ENCODE peak calls at places on chromosomes 4 and X, in eight cellular contexts. I, U, B, N, L, R, F and S are unnamed samples.

GRCh38 chrX:3345281-3346081 is 971 bp downstream of the MXRA5 start:
- ATAC-seq in L (no peak), I (no peak), N (no peak), F (peak; percentile 59), R (peak; percentile 66), U (peak; percentile 91), B (no peak), S (peak; percentile 35)

GRCh38 chr4:8940792-8941491 is 69.3 kb upstream of the HMX1 start:
- ATAC-seq in U (no peak), B (peak; percentile 91), R (peak; percentile 57), L (no peak), N (peak; percentile 99), I (no peak), F (no peak), S (no peak)

GRCh38 chr4:159219862-159220261 is 117.0 kb downstream of the RAPGEF2 start:
- ATAC-seq in N (no peak), U (no peak), I (no peak), B (no peak), F (no peak), R (no peak), L (no peak), S (no peak)

GRCh38 chr4:38469410-38469809 is 194.6 kb upstream of the KLF3 start:
- ATAC-seq in N (no peak), I (no peak), B (no peak), R (no peak), L (no peak), F (no peak), U (no peak), S (no peak)

GRCh38 chrX:49704692-49705404 is 9.1 kb upstream of the PAGE1 start:
- ATAC-seq in I (no peak), B (no peak), N (no peak), U (no peak), F (no peak), L (no peak), R (no peak), S (no peak)

GRCh38 chrX:10755477-10756334 is 135.3 kb upstream of the MID1 start:
- ATAC-seq in R (peak; percentile 45), I (peak; percentile 27), N (peak; percentile 49), U (peak; percentile 60), L (no peak), B (no peak), F (peak; percentile 79), S (peak; percentile 72)

GRCh38 chr4:73230865-73231517 is 27.6 kb downstream of the ANKRD17 start:
- ATAC-seq in F (no peak), N (no peak), I (no peak), R (no peak), B (no peak), U (no peak), L (no peak), S (no peak)

GRCh38 chrX:44996282-44996681 is 123.3 kb downstream of the KDM6A start:
- ATAC-seq in L (no peak), I (no peak), N (no peak), B (no peak), U (no peak), R (no peak), F (no peak), S (no peak)

GRCh38 chr4:4730214-4730613 is 129.3 kb upstream of the MSX1 start:
- ATAC-seq in F (no peak), I (no peak), U (no peak), N (no peak), B (no peak), R (no peak), L (no peak), S (no peak)

GRCh38 chr4:4720671-4721070 is 138.8 kb upstream of the MSX1 start:
- ATAC-seq in F (no peak), L (no peak), B (no peak), I (no peak), N (no peak), R (no peak), U (no peak), S (no peak)

GRCh38 chr4:4727536-4727935 is 131.9 kb upstream of the MSX1 start:
- ATAC-seq in R (no peak), L (no peak), I (no peak), F (no peak), B (no peak), U (no peak), N (no peak), S (no peak)

GRCh38 chr4:4721636-4722035 is 137.8 kb upstream of the MSX1 start:
- ATAC-seq in R (no peak), F (no peak), I (no peak), U (no peak), N (no peak), B (no peak), L (no peak), S (no peak)

DNA sequence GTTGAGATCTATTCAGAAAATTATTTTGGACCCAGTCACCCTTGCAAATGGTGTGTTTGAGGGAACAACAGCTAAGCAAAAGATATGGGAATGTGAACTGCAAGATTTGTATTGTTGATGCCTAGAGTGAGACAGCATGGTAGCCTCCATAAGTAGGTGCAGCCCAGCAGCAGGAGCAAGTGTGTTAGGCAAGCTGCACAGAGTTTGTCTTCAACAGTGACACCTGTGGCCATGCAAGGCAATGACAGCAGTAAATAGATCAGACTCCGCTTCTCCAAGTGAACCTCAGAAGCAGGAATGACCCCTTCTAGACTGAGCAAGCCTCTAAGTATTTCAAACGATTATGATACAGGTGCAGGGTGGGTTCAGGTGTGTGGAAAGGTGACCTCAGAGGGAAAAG is 133.4 kb upstream of the MSX1 start:
- ATAC-seq in B (no peak), L (no peak), N (peak; percentile 59), U (no peak), I (no peak), F (no peak), R (no peak), S (no peak)
- TF ChIP-seq CTCF in B (no peak), L (no peak), N (peak; percentile 72), U (no peak), I (no peak), F (no peak), R (no peak), S (no peak)

GRCh38 chr4:110636231-110636676 is 13.4 kb upstream of the PITX2 start:
- ATAC-seq in R (no peak), B (no peak), L (no peak), F (no peak), N (peak; percentile 39), I (no peak), U (no peak), S (no peak)

GRCh38 chr4:110635155-110635479 is 12.2 kb upstream of the PITX2 start:
- ATAC-seq in U (no peak), R (no peak), I (no peak), N (no peak), L (no peak), F (no peak), B (no peak), S (no peak)

GRCh38 chr4:110638347-110638746 is 15.5 kb upstream of the PITX2 start:
- ATAC-seq in I (no peak), U (no peak), F (no peak), N (no peak), L (no peak), R (no peak), B (no peak), S (no peak)

GRCh38 chr4:110637408-110638131 is 14.7 kb upstream of the PITX2 start:
- ATAC-seq in R (no peak), I (no peak), B (no peak), F (peak; percentile 13), U (no peak), N (peak; percentile 13), L (no peak), S (peak; percentile 37)

DNA sequence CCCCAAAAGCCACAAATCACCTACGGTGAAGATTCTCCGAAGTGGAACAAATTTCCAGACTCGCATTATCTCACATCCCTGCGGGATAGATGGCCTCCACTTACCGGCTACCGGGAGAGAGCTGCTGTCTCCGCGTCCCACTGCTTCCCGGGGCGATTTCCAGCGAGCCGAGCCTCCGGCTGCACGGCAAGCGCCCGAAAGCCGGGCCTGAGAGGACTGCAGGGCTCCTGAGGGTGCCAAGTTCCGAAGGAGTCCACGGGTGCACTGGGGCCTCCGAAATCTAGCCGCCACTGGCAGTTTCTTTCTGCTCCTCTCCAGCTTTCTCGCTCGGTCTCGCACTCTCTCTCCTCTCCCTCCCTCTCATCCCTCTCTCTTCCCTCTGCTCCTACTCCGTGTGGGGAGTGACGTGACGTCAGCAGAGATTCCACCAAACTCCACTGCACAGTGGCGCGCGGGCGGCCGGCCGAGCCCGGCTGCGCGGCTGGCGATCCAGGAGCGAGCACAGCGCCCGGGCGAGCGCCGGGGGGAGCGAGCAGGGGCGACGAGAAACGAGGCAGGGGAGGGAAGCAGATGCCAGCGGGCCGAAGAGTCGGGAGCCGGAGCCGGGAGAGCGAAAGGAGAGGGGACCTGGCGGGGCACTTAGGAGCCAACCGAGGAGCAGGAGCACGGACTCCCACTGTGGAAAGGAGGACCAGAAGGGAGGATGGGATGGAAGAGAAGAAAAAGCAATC is 14.0 kb upstream of the PITX2 start:
- ATAC-seq in B (no peak), U (no peak), I (no peak), L (no peak), R (peak; percentile 46), F (peak; percentile 86), N (peak; percentile 93), S (peak; percentile 88)
- H3K27me3 ChIP-seq in B (no peaks in the 10 kb centered on the region), U (peaks cover 100% of the 10 kb centered on the region), I (peaks cover 11% of the 10 kb centered on the region), L (peaks cover 98% of the 10 kb centered on the region), R (peaks cover 100% of the 10 kb centered on the region), F (peaks cover 84% of the 10 kb centered on the region), N (no peaks in the 10 kb centered on the region), S (peaks cover 100% of the 10 kb centered on the region)

DNA sequence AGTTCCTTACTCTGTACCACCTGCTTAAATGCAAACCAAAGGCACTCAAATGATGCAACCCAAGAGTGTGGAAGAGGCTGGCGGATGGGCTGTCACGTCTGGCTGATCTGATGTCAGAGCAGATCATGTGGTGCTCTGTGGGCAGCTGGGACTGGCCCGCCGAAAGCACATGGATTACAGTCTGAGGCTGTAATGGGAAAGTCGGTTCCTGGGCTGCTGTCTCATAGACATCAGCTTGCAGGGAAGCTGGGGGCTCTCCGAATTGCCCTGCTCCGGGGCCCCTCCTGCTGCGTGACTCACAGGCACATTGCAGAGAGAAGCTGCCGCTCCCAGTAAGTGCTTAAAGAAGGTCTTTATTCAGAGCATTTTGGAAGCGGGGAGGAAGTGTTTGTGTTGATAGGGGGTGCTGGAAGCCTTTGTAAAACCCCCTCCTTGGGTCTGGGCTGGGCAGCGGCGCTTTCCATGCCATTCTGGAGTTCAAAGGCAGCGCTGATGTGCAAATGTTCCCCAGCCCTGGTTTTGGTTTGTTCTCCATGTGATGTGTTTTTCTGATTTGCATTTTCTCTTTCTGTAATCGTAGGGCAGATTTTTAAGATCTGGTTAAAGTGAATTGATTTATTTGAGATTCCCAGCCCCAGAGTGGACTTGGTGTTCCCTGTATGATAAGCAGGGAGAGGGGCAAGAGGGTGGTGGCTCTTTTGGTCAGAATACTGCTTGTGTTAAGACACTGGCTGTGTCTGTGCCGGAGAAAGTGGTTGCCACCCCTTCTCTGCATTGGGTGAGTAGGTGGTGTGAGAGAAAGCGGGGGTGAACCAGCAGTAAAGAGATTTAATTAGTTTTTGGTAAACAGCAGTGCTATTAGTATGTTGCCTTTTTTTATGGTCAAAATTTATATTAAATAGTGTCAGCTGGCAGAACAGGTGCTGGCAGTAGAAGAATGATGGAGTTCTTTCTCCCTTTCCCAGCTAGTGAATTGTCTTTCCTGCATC is 181.3 kb downstream of the LARP7 start:
- ATAC-seq in R (peak; percentile 95), U (peak; percentile 92), N (peak; percentile 95), I (peak; percentile 81), B (peak; percentile 92), L (peak; percentile 32), F (peak; percentile 92), S (peak; percentile 95)
- TF ChIP-seq CTCF in R (no peak), U (no peak), N (no peak), I (no peak), B (no peak), L (no peak), F (no peak), S (peak; percentile 27)

GRCh38 chrX:113384628-113385027 is 544.0 kb upstream of the AMOT start:
- ATAC-seq in U (peak; percentile 24), L (no peak), R (no peak), I (peak; percentile 27), N (no peak), F (no peak), B (no peak), S (peak; percentile 43)

GRCh38 chrX:113390531-113390930 is 549.9 kb upstream of the AMOT start:
- ATAC-seq in B (no peak), F (no peak), R (no peak), N (no peak), I (no peak), U (no peak), L (no peak), S (no peak)

GRCh38 chrX:113391875-113392274 is 551.2 kb upstream of the AMOT start:
- ATAC-seq in N (no peak), F (no peak), L (no peak), U (no peak), R (no peak), B (no peak), I (no peak), S (no peak)

GRCh38 chrX:113392355-113392754 is 551.7 kb upstream of the AMOT start:
- ATAC-seq in U (no peak), I (no peak), N (no peak), R (no peak), B (no peak), F (no peak), L (no peak), S (no peak)

DNA sequence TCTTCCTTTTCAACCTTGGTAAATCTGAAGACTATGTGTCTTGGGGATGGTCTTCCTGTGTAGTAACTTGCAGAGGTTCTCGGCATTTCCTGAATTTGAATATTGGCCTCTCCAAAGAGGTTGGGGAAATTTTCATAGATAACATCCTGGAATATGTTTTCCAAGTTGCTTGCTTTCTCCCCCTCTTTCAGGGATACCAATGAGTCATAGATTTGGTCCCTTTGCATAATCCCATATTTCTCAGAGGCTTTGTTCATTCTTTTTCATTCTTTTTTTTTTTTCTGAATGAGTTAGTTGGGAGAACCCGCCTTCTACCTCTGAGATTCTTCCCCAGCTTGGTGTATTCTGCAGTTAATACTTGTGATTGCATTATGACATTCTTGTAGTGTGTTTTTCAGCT is 549.2 kb upstream of the AMOT start:
- ATAC-seq in I (no peak), U (no peak), L (no peak), N (no peak), B (no peak), R (no peak), F (no peak), S (no peak)
- H3K27me3 ChIP-seq in I (no peaks in the 10 kb centered on the region), U (no peaks in the 10 kb centered on the region), L (no peaks in the 10 kb centered on the region), N (no peaks in the 10 kb centered on the region), B (no peaks in the 10 kb centered on the region), R (no peaks in the 10 kb centered on the region), F (no peaks in the 10 kb centered on the region), S (no peaks in the 10 kb centered on the region)